ENCODE peak calls at places on chromosomes 13 and 19, in five cellular contexts. X is fibroblast of lung; Y is transverse colon; O is CD4-positive, alpha-beta T cell; B is hepatocyte. Q is an unnamed sample.

GRCh38 chr13:108769213-108770070 is 140.0 kb downstream of the MYO16 start:
- DNase-seq in X (peak), Y (no peak), O (no peak), B (peak), Q (no peak)

GRCh38 chr19:5926641-5927438 is 12.8 kb downstream of the CAPS start:
- DNase-seq in X (no peak), Y (peak), O (no peak), B (peak), Q (no peak)

GRCh38 chr13:22278336-22278929 is 607.6 kb downstream of the FGF9 start:
- DNase-seq in X (no peak), Y (peak), O (peak), B (peak), Q (no peak)

GRCh38 chr13:47897411-47898050 is 103.5 kb downstream of the SUCLA2 start:
- DNase-seq in X (peak), Y (no peak), O (no peak), B (no peak), Q (no peak)

GRCh38 chr13:30700364-30700763 is 35.0 kb upstream of the ALOX5AP start:
- DNase-seq in X (no peak), Y (no peak), O (no peak), B (no peak), Q (no peak)

GRCh38 chr19:12733369-12733896 is 1.1 kb downstream of the TRIR start:
- DNase-seq in X (peak), Y (no peak), O (peak), B (peak), Q (no peak)

GRCh38 chr13:44768775-44769578 is 192.8 kb upstream of the TSC22D1 start:
- DNase-seq in X (peak), Y (no peak), O (no peak), B (peak), Q (no peak)

GRCh38 chr19:42508892-42509444 is 19.3 kb downstream of the CEACAM1 start:
- DNase-seq in X (no peak), Y (no peak), O (no peak), B (no peak), Q (no peak)

GRCh38 chr13:94674609-94675348 is 37.6 kb downstream of the SOX21 start:
- DNase-seq in X (peak), Y (peak), O (peak), B (peak), Q (no peak)

GRCh38 chr19:6723108-6723618 is 2.7 kb upstream of the C3 start:
- DNase-seq in X (peak), Y (no peak), O (no peak), B (peak), Q (no peak)

GRCh38 chr13:87884874-87885273 is 213.7 kb downstream of the SLITRK5 start:
- DNase-seq in X (peak), Y (no peak), O (no peak), B (peak), Q (no peak)

GRCh38 chr19:6425732-6426686 is 1.4 kb upstream of the KHSRP start:
- DNase-seq in X (no peak), Y (peak), O (no peak), B (no peak), Q (no peak)

GRCh38 chr13:114112231-114112825 is 20.1 kb downstream of the RASA3 start:
- DNase-seq in X (no peak), Y (peak), O (no peak), B (no peak), Q (no peak)

GRCh38 chr13:36293497-36293896 is 4.1 kb downstream of the CCDC169 start:
- DNase-seq in X (no peak), Y (no peak), O (no peak), B (no peak), Q (no peak)

DNA sequence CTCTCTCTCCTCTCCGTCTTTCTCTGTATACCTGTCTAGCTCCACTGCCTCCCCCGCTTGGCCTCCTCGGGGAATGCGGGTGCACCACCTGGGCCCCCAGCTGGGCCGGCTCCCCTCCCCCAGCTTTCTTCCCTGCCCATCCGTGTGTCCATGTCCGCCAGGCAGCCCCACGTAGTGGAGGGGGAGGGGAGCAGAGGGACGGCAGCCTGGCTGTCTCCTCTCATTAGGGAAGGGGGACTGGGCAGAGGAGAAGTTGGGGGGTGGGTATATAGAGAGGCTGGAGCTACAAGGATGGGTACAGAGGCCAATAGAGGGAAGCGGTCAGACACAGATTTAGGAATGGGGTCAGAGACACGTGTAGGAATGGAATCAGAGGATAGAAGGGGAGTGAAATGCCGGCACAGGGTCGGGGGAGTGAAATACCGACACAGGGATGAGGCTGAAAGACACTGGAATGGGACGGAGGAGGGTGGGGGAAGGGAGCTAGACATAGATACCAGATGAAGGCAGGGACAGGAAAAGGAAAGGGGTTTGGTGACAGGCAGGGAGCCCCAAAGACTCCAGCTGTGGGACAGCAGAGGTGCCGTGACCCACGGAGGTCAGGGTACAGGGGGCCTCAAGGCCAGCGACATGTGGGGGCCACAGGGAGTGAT is 2.8 kb downstream of the NECTIN2 start:
- DNase-seq in X (no peak), Y (no peak), O (no peak), B (peak), Q (no peak)
- H3K27ac ChIP-seq in X (peak), Y (peak), O (no peak), B (peak), Q (peak)

DNA sequence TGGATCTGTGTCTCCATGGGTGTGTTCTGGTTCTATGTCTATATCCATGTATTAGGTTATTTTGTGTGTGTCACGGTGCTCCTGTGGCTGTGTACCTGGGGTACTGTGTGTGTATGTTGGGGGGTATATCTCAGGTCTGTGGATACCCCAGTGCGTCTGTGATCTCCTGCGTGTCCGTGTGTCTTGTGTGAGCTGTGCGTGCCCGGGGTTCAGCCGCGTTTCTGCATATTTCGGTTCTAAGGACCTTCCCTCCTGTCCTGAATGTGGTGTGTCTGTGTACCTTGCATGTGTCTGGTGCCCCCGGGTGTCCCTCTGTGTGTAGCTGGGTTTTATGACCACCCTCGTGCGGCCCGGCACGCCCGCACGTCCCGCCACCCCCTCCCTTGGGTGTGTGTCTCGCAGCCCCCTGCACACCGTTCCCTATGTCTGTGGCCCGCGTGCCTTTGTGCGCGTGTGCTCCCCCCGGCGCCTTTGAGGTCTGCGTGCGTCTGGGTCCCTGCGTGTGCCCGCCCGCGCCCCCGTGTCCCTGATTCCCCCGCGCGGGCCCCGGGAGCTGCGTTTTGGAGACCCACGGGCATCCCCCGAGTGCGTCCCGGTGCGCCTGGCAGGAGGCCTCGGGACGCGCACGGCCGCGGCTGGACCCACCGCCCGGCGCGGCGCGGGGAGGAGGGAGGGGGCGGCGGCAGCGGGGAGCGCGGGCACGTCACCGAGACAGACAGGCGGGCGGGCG is 12.3 kb upstream of the NANOS3 start:
- DNase-seq in X (no peak), Y (no peak), O (no peak), B (peak), Q (no peak)
- H3K27ac ChIP-seq in X (no peak), Y (peak), O (no peak), B (peak), Q (peak)

GRCh38 chr13:42548731-42549554 is 25.0 kb upstream of the TNFSF11 start:
- DNase-seq in X (peak), Y (peak), O (no peak), B (no peak), Q (no peak)
- H3K27ac ChIP-seq in X (no peak), Y (no peak), O (no peak), B (no peak), Q (no peak)

GRCh38 chr19:31863122-31863521 is 482.3 kb upstream of the ZNF507 start:
- DNase-seq in X (no peak), Y (no peak), O (no peak), B (no peak), Q (no peak)
- H3K27ac ChIP-seq in X (no peak), Y (no peak), O (no peak), B (no peak), Q (no peak)

GRCh38 chr13:20772401-20773131 is 1.2 kb downstream of the EEF1AKMT1 start:
- DNase-seq in X (peak), Y (no peak), O (no peak), B (no peak), Q (no peak)
- H3K27ac ChIP-seq in X (peak), Y (peak), O (peak), B (peak), Q (peak)